ENCODE peak calls at places on chromosomes 16 and 17, in four cellular contexts. M, J, W and H are unnamed samples.

GRCh38 chr16:50841081-50841886 is 99.4 kb downstream of the CYLD start:
- DNase-seq in J (no peak), W (peak), M (no peak), H (peak)

GRCh38 chr16:54932737-54933254 is 2.1 kb downstream of the IRX5 start:
- DNase-seq in J (no peak), W (peak), M (peak), H (peak)

GRCh38 chr17:63476857-63477470 is at the start of gene ACE:
- DNase-seq in W (peak), J (peak), M (no peak), H (peak)

GRCh38 chr17:67534941-67535340 is 157.9 kb downstream of the PITPNC1 start:
- DNase-seq in M (no peak), W (no peak), J (no peak), H (peak)

GRCh38 chr16:6286176-6286575 is 1046.5 kb upstream of the RBFOX1 start:
- DNase-seq in W (peak), J (no peak), M (no peak), H (no peak)

GRCh38 chr16:88805340-88805715 is 1.7 kb downstream of the CDT1 start:
- DNase-seq in W (no peak), J (no peak), M (no peak), H (no peak)

GRCh38 chr17:39740357-39741111 is 2.8 kb downstream of the GRB7 start:
- DNase-seq in J (peak), M (no peak), W (peak), H (peak)

GRCh38 chr17:78723001-78723796 is 58.9 kb downstream of the CYTH1 start:
- DNase-seq in W (peak), J (peak), M (peak), H (peak)

GRCh38 chr16:76653390-76654026 is 376.3 kb downstream of the CNTNAP4 start:
- DNase-seq in J (peak), W (no peak), M (peak), H (peak)

GRCh38 chr16:17780181-17780580 is 309.4 kb upstream of the XYLT1 start:
- DNase-seq in J (peak), W (no peak), M (no peak), H (no peak)

GRCh38 chr16:17784073-17784472 is 313.3 kb upstream of the XYLT1 start:
- DNase-seq in M (peak), J (peak), W (no peak), H (no peak)
- H3K27ac ChIP-seq in M (no peak), J (no peak), W (no peak), H (no peak)

DNA sequence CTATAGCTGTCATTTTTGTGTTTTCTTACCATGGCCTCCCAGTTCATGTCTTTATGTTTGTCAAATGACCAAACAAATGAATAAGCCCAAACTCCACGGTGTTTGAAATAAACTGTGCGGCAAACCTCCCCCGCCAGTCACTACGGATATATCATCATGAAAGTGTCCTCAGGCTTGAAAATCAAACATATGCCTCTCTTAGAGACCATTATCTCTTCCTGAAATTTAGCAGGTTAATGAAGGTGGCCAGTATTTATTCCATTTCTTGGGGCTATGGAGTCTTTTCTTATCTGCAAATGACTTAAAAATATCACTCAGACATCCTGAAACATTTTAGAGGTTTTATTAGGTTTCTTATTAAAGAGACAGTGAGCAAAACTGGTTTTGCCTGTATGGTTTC is 610.3 kb upstream of the CDH5 start:
- DNase-seq in W (no peak), J (no peak), M (no peak), H (no peak)
- H3K18ac ChIP-seq in W (no peak), J (no peak), M (no peak), H (no peak)

GRCh38 chr17:81888988-81889595 is 2.3 kb downstream of the ALYREF start:
- DNase-seq in W (no peak), M (no peak), J (no peak), H (no peak)
- H3K4me2 ChIP-seq in W (no peak), M (no peak), J (no peak), H (no peak)

DNA sequence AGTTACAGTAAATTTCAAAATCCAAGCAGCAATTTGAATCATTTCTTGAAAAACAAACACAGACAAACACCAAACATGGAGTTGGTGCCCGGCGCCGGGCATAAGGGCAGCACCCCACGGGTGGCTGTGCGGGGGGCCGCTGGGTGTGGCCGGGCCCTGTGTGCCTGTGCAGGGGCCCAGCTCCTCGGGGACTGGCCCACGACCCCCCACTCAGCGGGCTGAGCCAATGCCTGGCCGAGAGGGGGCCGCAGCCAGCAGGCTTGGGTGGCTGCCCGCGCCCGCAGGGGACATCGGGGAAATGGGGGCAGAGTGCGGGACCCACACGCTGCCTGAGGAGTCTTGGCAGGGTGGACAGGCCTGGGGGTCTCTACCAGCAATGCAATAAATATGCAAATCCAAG is 12.8 kb upstream of the DUS1L start:
- DNase-seq in M (no peak), J (no peak), W (no peak), H (no peak)
- H3K27ac ChIP-seq in M (no peak), J (no peak), W (no peak), H (no peak)